ENCODE peak calls at places on chromosomes 4 and X, in eight cellular contexts. X is psoas muscle, B is astrocyte, P is hepatocyte, L is thyroid gland, H is tibial nerve, R is Peyer's patch, Z is spleen. J is an unnamed sample. For H3K4me1, the result is how much of the 10 kb centered on the place peaks cover.

GRCh38 chr4:128385683-128386304 is 98.2 kb upstream of the PGRMC2 start:
- DNase-seq in L (no peak), H (no peak), P (no peak), Z (no peak), X (no peak), B (peak), R (no peak), J (no peak)

GRCh38 chr4:109629775-109630174 is 69.7 kb downstream of the MCUB start:
- DNase-seq in P (no peak), X (no peak), Z (no peak), L (no peak), H (no peak), B (no peak), R (no peak), J (no peak)

GRCh38 chrX:13440166-13440565 is 120.3 kb upstream of the ATXN3L start:
- DNase-seq in R (no peak), B (no peak), Z (no peak), X (no peak), L (no peak), H (no peak), P (no peak), J (no peak)

GRCh38 chr4:111066447-111066846 is 443.6 kb upstream of the PITX2 start:
- DNase-seq in X (no peak), B (peak), P (no peak), R (no peak), Z (no peak), H (no peak), L (no peak), J (no peak)

GRCh38 chr4:168637872-168638756 is 141.3 kb downstream of the PALLD start:
- DNase-seq in R (no peak), B (peak), Z (no peak), L (no peak), P (no peak), H (no peak), X (no peak), J (no peak)

GRCh38 chr4:10160280-10160856 is 43.8 kb upstream of the WDR1 start:
- DNase-seq in R (no peak), P (peak), Z (no peak), L (no peak), H (no peak), B (no peak), X (no peak), J (no peak)

GRCh38 chr4:156515295-156515694 is 456.3 kb downstream of the PDGFC start:
- DNase-seq in B (no peak), Z (no peak), X (no peak), R (no peak), P (no peak), L (no peak), H (no peak), J (no peak)

GRCh38 chr4:99816611-99817309 is at the start of gene DAPP1:
- DNase-seq in H (no peak), R (peak), X (no peak), L (peak), Z (peak), P (peak), B (no peak), J (no peak)

GRCh38 chr4:164572877-164573279 is 181.1 kb upstream of the SMIM31 start:
- DNase-seq in X (no peak), H (no peak), B (peak), L (no peak), R (no peak), P (no peak), Z (no peak), J (no peak)

GRCh38 chrX:19869195-19869594 is 18.2 kb downstream of the SH3KBP1 start:
- DNase-seq in X (no peak), R (no peak), Z (no peak), P (no peak), B (no peak), L (no peak), H (no peak), J (no peak)
- H3K4me1 ChIP-seq in X (under half), R (under half), Z (half or more), P (under half), B (under half), L (under half), H (under half), J (under half)

GRCh38 chr4:86970447-86971354 is 35.9 kb downstream of the AFF1 start:
- DNase-seq in L (peak), Z (no peak), X (no peak), P (no peak), H (no peak), R (no peak), B (no peak), J (no peak)
- H3K4me1 ChIP-seq in L (under half), Z (half or more), X (under half), P (under half), H (under half), R (under half), B (under half), J (under half)

DNA sequence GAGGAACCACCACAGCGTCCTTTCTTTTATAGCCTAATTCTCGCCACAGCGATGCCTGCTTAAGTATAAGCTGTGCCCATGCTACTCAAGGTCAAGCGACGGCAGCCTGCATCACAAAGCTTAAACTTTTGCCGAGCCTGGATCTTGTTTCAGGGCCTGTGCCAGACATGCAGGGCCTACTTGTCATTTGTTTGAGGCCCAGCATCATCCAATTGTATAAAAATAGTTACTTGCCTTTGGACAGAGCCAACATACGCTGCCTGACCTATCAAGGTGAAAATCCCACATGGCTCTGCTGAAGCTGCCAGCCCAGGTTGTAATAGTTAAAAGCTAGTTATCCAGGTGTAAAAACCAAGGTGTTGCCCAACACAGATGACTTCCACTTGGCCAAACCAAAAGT is 107.1 kb downstream of the TMEM131L start:
- DNase-seq in R (no peak), L (no peak), H (no peak), X (peak), B (no peak), Z (no peak), P (no peak), J (no peak)
- H3K4me1 ChIP-seq in R (under half), L (under half), H (under half), X (under half), B (under half), Z (under half), P (under half), J (under half)

DNA sequence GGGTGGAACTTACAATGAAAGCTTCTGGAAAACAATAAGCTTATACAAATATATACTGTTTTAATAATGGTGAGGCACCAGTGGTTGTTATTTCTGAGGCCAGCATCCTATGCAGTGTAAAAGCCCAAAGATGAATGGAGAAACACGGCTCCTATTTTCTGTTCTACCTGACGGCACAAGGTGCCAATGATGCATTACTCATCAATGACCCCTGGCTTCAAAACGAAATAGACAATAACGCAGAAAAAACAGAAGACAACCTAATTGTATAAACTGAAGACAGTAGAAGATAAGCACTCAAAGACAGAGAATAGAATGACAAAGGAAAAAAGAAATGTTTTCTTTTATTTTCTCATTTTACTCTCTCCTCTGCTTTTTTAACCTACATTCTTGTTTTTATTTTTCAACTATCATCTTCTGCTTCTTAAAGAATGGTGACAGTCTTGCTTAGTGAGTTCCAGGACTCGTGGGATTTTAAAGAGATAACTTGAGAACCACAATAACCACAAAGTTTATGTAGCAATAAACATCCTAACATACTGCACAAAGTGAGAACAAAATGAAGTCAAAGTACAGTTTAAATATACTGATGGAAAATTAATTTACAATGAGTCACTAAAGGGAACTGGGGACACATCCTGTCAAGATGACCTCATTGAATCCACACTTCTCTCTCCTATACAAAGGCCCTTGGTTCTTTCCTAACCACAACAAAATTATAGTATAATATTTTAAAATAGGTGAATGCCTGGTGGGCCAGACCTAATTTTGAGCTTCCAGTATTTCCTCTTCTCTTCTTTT is 169.8 kb downstream of the BTC start:
- DNase-seq in Z (no peak), L (no peak), B (peak), R (no peak), P (peak), X (no peak), H (no peak), J (no peak)
- H3K4me1 ChIP-seq in Z (under half), L (under half), B (under half), R (under half), P (under half), X (under half), H (under half), J (under half)

GRCh38 chrX:8684201-8684600 is 47.7 kb downstream of the ANOS1 start:
- DNase-seq in P (no peak), B (no peak), Z (no peak), H (no peak), R (no peak), L (peak), X (no peak), J (no peak)
- H3K4me1 ChIP-seq in P (under half), B (under half), Z (under half), H (under half), R (under half), L (under half), X (under half), J (under half)

GRCh38 chr4:48854395-48854683 is 23.5 kb downstream of the OCIAD1 start:
- DNase-seq in B (no peak), R (no peak), X (no peak), P (no peak), Z (no peak), H (no peak), L (no peak), J (no peak)
- H3K4me1 ChIP-seq in B (under half), R (under half), X (under half), P (under half), Z (under half), H (under half), L (under half), J (under half)

GRCh38 chrX:11632732-11633131 is 33.0 kb downstream of the ARHGAP6 start:
- DNase-seq in B (no peak), P (no peak), L (no peak), X (peak), R (no peak), H (no peak), Z (no peak), J (no peak)
- H3K4me1 ChIP-seq in B (under half), P (under half), L (under half), X (under half), R (under half), H (under half), Z (under half), J (under half)

GRCh38 chr4:38762560-38762959 is 20.2 kb downstream of the TLR10 start:
- DNase-seq in H (no peak), Z (peak), R (peak), P (no peak), X (no peak), B (no peak), L (no peak), J (no peak)
- H3K4me1 ChIP-seq in H (under half), Z (half or more), R (under half), P (under half), X (under half), B (under half), L (under half), J (under half)

J was measured in upper lobe of left lung.